ENCODE peak calls at places on chromosomes 6 and 20, in eight cellular contexts. P is neural progenitor cell, R is thoracic aorta, G is pancreas, Y is mucosa of descending colon, W is psoas muscle, S is PC-3, T is SJSA1. F is an unnamed sample. For H3K4me1, the result is how much of the 10 kb centered on the place peaks cover.

GRCh38 chr20:2130062-2130591 is 28.5 kb downstream of the STK35 start:
- DNase-seq in T (no peak), S (no peak), G (no peak), P (no peak), W (no peak), Y (no peak), R (no peak), F (peak)

GRCh38 chr6:148447521-148448230 is 105.0 kb downstream of the SASH1 start:
- DNase-seq in R (no peak), T (no peak), P (no peak), S (no peak), G (no peak), Y (no peak), W (no peak), F (no peak)

GRCh38 chr20:5168582-5169396 is 42.0 kb downstream of the CDS2 start:
- DNase-seq in Y (no peak), G (no peak), W (peak), P (no peak), S (peak), R (no peak), T (no peak), F (no peak)

GRCh38 chr6:47230579-47230978 is 79.1 kb downstream of the TNFRSF21 start:
- DNase-seq in S (peak), P (no peak), T (no peak), Y (peak), W (no peak), G (no peak), R (no peak), F (no peak)

GRCh38 chr20:61376541-61377231 is 124.6 kb downstream of the CDH4 start:
- DNase-seq in G (no peak), Y (no peak), T (no peak), R (no peak), W (no peak), S (no peak), P (no peak), F (peak)

GRCh38 chr20:36849333-36850065 is 26.4 kb upstream of the TLDC2 start:
- DNase-seq in S (no peak), W (no peak), R (no peak), P (no peak), T (no peak), Y (no peak), G (no peak), F (no peak)

GRCh38 chr6:106253731-106254130 is 71.8 kb downstream of the ATG5 start:
- DNase-seq in G (no peak), W (no peak), Y (no peak), S (peak), R (no peak), T (no peak), P (no peak), F (no peak)

GRCh38 chr20:20611165-20611564 is 101.3 kb downstream of the RALGAPA2 start:
- DNase-seq in G (no peak), Y (no peak), P (no peak), W (no peak), R (no peak), T (no peak), S (no peak), F (no peak)

GRCh38 chr20:3875378-3875974 is 13.7 kb upstream of the PANK2 start:
- DNase-seq in G (no peak), S (no peak), P (no peak), T (no peak), R (no peak), W (no peak), Y (no peak), F (no peak)

GRCh38 chr6:133360194-133360593 is 119.0 kb downstream of the EYA4 start:
- DNase-seq in Y (no peak), G (no peak), P (no peak), T (no peak), S (no peak), W (no peak), R (no peak), F (no peak)

GRCh38 chr20:63128956-63129355 is 87.0 kb downstream of the YTHDF1 start:
- DNase-seq in R (no peak), W (no peak), S (no peak), Y (no peak), T (no peak), P (no peak), G (peak), F (peak)

GRCh38 chr6:108145639-108146038 is 20.2 kb upstream of the NR2E1 start:
- DNase-seq in P (peak), Y (no peak), R (no peak), T (no peak), W (no peak), S (no peak), G (no peak), F (no peak)

GRCh38 chr6:52361347-52361944 is 505 bp upstream of the PAQR8 start:
- DNase-seq in G (no peak), W (peak), T (no peak), R (no peak), P (no peak), Y (peak), S (no peak), F (peak)

GRCh38 chr6:51019785-51020184 is 201.1 kb downstream of the TFAP2B start:
- DNase-seq in S (no peak), T (no peak), R (no peak), Y (no peak), G (no peak), W (no peak), P (no peak), F (no peak)

GRCh38 chr6:108902389-108902792 is 54.2 kb downstream of the ARMC2 start:
- DNase-seq in R (no peak), S (peak), Y (no peak), T (peak), W (no peak), G (no peak), P (peak), F (no peak)

GRCh38 chr20:2673453-2673852 is 9.4 kb upstream of the IDH3B start:
- DNase-seq in S (no peak), P (no peak), W (no peak), G (no peak), R (no peak), Y (no peak), T (no peak), F (no peak)

GRCh38 chr20:20737158-20737557 is 24.7 kb upstream of the RALGAPA2 start:
- DNase-seq in Y (no peak), T (peak), P (no peak), W (no peak), G (no peak), R (no peak), S (no peak), F (no peak)

GRCh38 chr6:31581511-31582229 is 554 bp downstream of the LTB start:
- DNase-seq in P (peak), S (no peak), T (no peak), R (no peak), W (no peak), Y (no peak), G (no peak), F (peak)

GRCh38 chr20:32019156-32019510 is 8.9 kb downstream of the CCM2L start:
- DNase-seq in P (peak), Y (no peak), T (no peak), W (no peak), S (no peak), R (no peak), G (no peak), F (no peak)

GRCh38 chr6:147808631-147809030 is 300.1 kb downstream of the SAMD5 start:
- DNase-seq in S (no peak), G (no peak), R (no peak), T (no peak), P (no peak), W (no peak), Y (no peak), F (no peak)

GRCh38 chr20:3281437-3281836 is 42.4 kb upstream of the SLC4A11 start:
- DNase-seq in G (no peak), Y (no peak), R (no peak), P (no peak), S (peak), W (no peak), T (no peak), F (no peak)

GRCh38 chr20:36624925-36625324 is 19.3 kb downstream of the RAB5IF start:
- DNase-seq in R (no peak), S (no peak), T (no peak), Y (no peak), W (no peak), G (no peak), P (no peak), F (no peak)

GRCh38 chr20:15176929-15177328 is 839.5 kb upstream of the FLRT3 start:
- DNase-seq in T (no peak), P (no peak), R (no peak), S (no peak), W (no peak), G (no peak), Y (no peak), F (no peak)
- H3K4me1 ChIP-seq in T (under half), P (under half), R (under half), S (under half), W (under half), G (under half), Y (under half), F (under half)

GRCh38 chr6:37047421-37047931 is 42.0 kb downstream of the FGD2 start:
- DNase-seq in R (no peak), Y (no peak), S (no peak), P (no peak), W (no peak), G (no peak), T (no peak), F (peak)
- H3K4me1 ChIP-seq in R (under half), Y (under half), S (under half), P (under half), W (under half), G (half or more), T (under half), F (half or more)

GRCh38 chr6:5206920-5207561 is 53.7 kb downstream of the LYRM4 start:
- DNase-seq in Y (no peak), G (no peak), R (no peak), P (no peak), W (no peak), S (no peak), T (no peak), F (no peak)

GRCh38 chr6:5208491-5208890 is 52.3 kb downstream of the LYRM4 start:
- DNase-seq in S (no peak), T (no peak), G (no peak), R (no peak), P (no peak), W (no peak), Y (no peak), F (no peak)

GRCh38 chr6:5205877-5206840 is 54.6 kb downstream of the LYRM4 start:
- DNase-seq in W (peak), R (no peak), P (no peak), S (peak), G (peak), T (no peak), Y (peak), F (no peak)

GRCh38 chr6:5205035-5205469 is 55.7 kb downstream of the LYRM4 start:
- DNase-seq in Y (no peak), S (no peak), P (peak), W (peak), G (no peak), T (no peak), R (no peak), F (no peak)

GRCh38 chr6:5208039-5208438 is 52.7 kb downstream of the LYRM4 start:
- DNase-seq in W (no peak), P (no peak), R (no peak), S (no peak), G (no peak), T (no peak), Y (no peak), F (no peak)
- H3K4me1 ChIP-seq in W (under half), P (under half), R (half or more), S (under half), G (under half), T (under half), Y (under half), F (under half)

GRCh38 chr20:50725722-50726000 is 5.7 kb upstream of the PARD6B start:
- DNase-seq in P (no peak), W (no peak), R (no peak), G (no peak), S (no peak), Y (no peak), T (no peak), F (no peak)
- H3K4me1 ChIP-seq in P (under half), W (under half), R (under half), G (under half), S (under half), Y (under half), T (under half), F (under half)

GRCh38 chr20:45909336-45909808 is 2.6 kb downstream of the PLTP start:
- DNase-seq in P (no peak), W (no peak), R (no peak), Y (no peak), G (no peak), T (no peak), S (no peak), F (no peak)

GRCh38 chr20:45904583-45905504 is 7.1 kb downstream of the PLTP start:
- DNase-seq in P (no peak), W (no peak), R (no peak), G (no peak), Y (no peak), S (peak), T (no peak), F (no peak)

GRCh38 chr20:45905505-45906079 is 6.4 kb downstream of the PLTP start:
- DNase-seq in P (no peak), W (no peak), S (peak), G (no peak), T (peak), R (no peak), Y (no peak), F (no peak)

GRCh38 chr20:45908086-45908485 is 3.9 kb downstream of the PLTP start:
- DNase-seq in W (no peak), S (no peak), R (no peak), T (no peak), P (no peak), Y (no peak), G (no peak), F (no peak)

GRCh38 chr20:45907219-45907948 is 4.6 kb downstream of the PLTP start:
- DNase-seq in S (no peak), W (no peak), T (no peak), P (no peak), R (no peak), G (peak), Y (no peak), F (no peak)
- H3K4me1 ChIP-seq in S (under half), W (under half), T (under half), P (under half), R (under half), G (under half), Y (under half), F (under half)

GRCh38 chr6:10556496-10557391 is 35.6 kb downstream of the GCNT2 start:
- DNase-seq in T (no peak), R (no peak), S (no peak), Y (no peak), G (peak), P (no peak), W (no peak), F (no peak)

GRCh38 chr6:10557886-10558285 is 36.7 kb downstream of the GCNT2 start:
- DNase-seq in G (no peak), S (no peak), W (no peak), P (no peak), T (no peak), Y (no peak), R (no peak), F (no peak)

GRCh38 chr6:10553869-10554268 is 32.7 kb downstream of the GCNT2 start:
- DNase-seq in G (no peak), R (no peak), P (no peak), W (no peak), Y (no peak), S (no peak), T (no peak), F (no peak)

GRCh38 chr6:10554826-10555225 is 33.7 kb downstream of the GCNT2 start:
- DNase-seq in R (no peak), G (no peak), Y (no peak), W (no peak), S (no peak), P (no peak), T (peak), F (no peak)

DNA sequence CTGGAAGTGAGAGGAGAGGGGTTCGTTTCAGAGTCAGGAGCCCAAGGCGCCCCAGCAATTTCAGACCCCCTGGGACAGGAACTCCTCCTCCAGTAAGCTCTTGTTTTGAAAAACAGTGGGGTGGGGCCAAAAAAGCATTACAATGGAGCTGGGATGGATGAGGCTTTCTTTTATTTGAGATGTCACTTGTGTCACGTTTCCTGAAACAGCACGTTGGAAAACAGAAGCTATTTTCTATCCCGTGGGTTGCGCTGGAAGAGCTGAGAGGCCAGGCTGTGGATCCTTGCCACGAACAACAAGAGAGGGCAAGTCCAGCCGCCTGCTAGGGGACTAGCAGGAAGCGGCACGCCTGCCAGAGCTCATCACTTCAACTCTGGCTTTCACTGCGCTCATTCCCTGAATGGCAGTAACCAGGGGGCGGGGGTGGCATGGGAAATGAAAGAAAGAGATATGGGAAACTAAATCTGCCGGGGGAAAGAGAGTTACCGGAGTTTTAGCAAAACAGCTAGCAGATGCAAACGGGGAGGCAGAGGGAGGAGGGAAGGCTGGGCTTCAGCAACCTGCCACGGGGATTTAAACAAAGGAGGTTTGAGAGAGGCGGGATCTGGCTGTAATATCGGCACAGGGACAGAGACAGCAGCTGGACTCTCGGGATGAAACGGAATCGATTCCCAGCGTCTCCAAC is 34.6 kb downstream of the GCNT2 start:
- DNase-seq in W (peak), Y (peak), R (peak), S (no peak), P (peak), G (peak), T (peak), F (no peak)
- H3K4me1 ChIP-seq in W (under half), Y (under half), R (half or more), S (under half), P (half or more), G (under half), T (under half), F (under half)

DNA sequence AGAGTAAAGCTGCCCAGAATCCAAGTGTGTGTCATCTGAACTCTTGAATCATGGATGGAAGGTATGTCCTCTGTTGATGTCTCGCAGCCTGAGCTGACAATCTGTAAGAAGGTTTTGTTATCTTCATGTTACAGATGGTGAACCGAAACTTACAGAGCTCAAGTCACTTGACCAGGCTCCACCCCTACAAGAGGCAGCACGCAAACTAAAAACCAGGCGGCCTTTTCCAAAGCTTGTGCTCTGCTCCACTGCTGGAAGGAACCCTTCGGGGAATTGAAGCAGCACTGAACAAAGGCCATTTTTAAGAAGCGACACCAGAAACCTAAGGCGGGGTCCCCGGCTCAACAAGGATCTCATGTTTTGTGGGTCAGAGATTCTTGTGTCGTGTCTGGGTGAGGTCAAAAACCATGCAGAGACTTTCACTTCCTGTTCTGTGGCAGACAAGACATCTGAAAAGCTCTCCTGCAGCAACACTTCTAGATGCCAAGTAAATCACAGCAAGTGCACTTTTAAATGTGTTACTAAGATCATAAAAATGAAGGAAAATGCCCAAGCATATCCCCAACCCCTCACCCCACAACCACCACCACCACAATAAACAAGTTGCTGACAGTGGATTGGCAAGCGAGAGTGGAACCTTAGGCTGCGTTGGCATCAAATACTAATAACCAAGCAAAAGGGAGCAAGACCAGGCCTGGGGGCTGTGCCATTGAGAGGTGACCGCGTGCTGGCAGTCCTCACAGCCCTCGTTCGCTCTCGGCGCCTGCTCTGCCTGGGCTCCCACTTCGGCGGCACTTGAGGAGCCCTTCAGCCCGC is 27.3 kb downstream of the NQO2 start:
- DNase-seq in T (no peak), S (no peak), R (no peak), G (no peak), P (peak), Y (no peak), W (no peak), F (no peak)
- H3K4me1 ChIP-seq in T (under half), S (under half), R (under half), G (under half), P (under half), Y (under half), W (under half), F (under half)

DNA sequence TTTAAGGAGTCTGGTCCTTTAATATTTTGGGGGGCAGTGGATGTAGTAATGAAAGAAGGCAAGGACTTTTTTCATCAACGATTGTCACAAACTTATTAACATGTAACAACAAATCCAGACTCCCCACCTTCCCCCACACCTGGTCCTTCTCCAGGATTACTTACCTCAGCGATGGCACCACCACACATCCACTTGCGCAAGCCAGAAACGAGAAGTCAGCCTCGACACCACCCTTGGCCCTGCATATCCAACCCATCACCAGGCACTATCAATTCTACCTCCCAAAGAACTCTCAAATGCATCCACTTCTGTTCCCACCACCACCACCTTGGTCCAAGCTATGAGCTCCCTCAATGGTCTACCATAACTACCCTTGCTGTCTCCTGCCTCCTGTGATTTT is 6.6 kb downstream of the EZR start:
- DNase-seq in Y (no peak), P (no peak), G (no peak), S (no peak), T (no peak), R (no peak), W (no peak), F (no peak)
- H3K4me1 ChIP-seq in Y (half or more), P (under half), G (half or more), S (under half), T (under half), R (under half), W (under half), F (half or more)

DNA sequence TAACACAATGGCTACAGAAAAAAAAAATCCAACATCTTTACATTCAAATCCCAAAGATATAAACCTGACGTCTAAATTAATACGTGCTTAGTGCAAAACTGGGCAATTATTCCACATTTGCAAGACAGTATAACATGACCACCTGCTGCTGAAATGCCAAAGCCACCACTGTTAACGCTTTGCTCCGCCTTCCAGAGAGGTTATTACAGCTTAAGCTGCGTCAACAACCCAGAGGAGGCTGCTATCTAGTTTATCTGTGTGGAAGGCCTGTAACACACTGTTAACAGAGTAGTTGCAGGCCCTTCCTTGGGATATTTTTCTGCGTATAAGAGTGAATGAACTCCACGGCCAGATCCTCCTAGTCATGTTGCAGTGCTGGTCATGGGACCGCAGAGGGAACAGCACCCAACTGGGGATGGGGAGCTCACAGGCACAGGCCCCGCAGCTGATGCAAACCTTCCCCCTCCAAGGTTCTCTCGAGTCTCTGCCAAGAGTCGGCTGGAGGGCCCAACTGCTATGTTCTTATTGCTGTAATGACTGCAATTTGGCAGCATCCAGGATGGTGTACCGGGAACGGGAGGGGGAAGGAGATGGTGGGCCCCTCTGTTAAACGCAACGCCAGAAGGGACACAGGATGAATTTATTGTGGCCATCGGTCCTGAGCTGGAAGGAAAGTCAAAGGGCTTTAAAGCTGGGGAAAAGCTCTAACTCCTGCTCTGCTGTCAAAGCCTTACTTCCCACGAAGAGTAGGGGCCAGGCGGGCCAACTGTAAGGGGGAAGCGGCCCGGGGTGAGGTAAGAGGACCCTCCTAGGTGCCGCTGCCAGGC is 971 bp upstream of the NCOA7 start:
- DNase-seq in T (no peak), G (peak), P (peak), Y (peak), R (no peak), W (peak), S (no peak), F (peak)
- H3K4me1 ChIP-seq in T (under half), G (under half), P (under half), Y (under half), R (under half), W (under half), S (under half), F (half or more)

F was measured in spleen.